ENCODE peak calls at places on chromosomes 13 and 19, in nine cellular contexts. Z is IMR-90; C is esophagus squamous epithelium; Y is neural crest cell; O is progenitor cell of endocrine pancreas; M is stimulated activated CD8-positive, alpha-beta memory T cell treated with anti-CD3 and anti-CD28 coated beads, Interleukin-15, amount 100 ng/mL, for 1 hour; P is HuH-7.5; E is AG08395; X is mammary epithelial cell. T is an unnamed sample.

GRCh38 chr13:39326471-39326870 is 276.5 kb downstream of the LHFPL6 start:
- DNase-seq in C (no peak), P (no peak), Y (no peak), O (no peak), E (no peak), Z (no peak), X (no peak), M (no peak), T (no peak)

GRCh38 chr13:109336730-109337129 is 449.7 kb downstream of the IRS2 start:
- DNase-seq in X (peak), Y (no peak), P (no peak), E (peak), C (no peak), M (no peak), O (no peak), Z (peak), T (peak)

GRCh38 chr13:33355470-33355869 is 69.9 kb upstream of the STARD13 start:
- DNase-seq in P (no peak), M (no peak), O (no peak), X (no peak), E (peak), Z (peak), Y (no peak), C (no peak), T (no peak)

GRCh38 chr19:55255618-55256423 is 3.0 kb downstream of the PPP6R1 start:
- DNase-seq in O (no peak), C (no peak), M (no peak), P (no peak), Y (no peak), Z (peak), E (no peak), X (peak), T (peak)

GRCh38 chr19:38649305-38650179 is 2.1 kb downstream of the ACTN4 start:
- DNase-seq in C (no peak), O (no peak), M (no peak), X (peak), P (peak), Y (no peak), Z (no peak), E (no peak), T (no peak)

GRCh38 chr19:17837972-17838371 is 9.8 kb downstream of the JAK3 start:
- DNase-seq in C (no peak), Z (no peak), X (no peak), Y (no peak), P (no peak), M (no peak), O (no peak), E (no peak), T (no peak)

GRCh38 chr19:17074628-17075034 is 621 bp downstream of the HAUS8 start:
- DNase-seq in X (no peak), E (peak), P (no peak), Y (no peak), M (no peak), C (no peak), Z (no peak), O (no peak), T (no peak)

GRCh38 chr13:25478186-25478585 is 106.4 kb downstream of the ATP8A2 start:
- DNase-seq in C (no peak), P (no peak), O (no peak), Z (no peak), Y (no peak), X (peak), M (no peak), E (no peak), T (peak)

GRCh38 chr19:5801796-5802616 is 2.9 kb upstream of the NRTN start:
- DNase-seq in Y (peak), P (no peak), C (no peak), Z (peak), X (no peak), O (no peak), M (no peak), E (no peak), T (no peak)

GRCh38 chr19:15300533-15301194 is 31.7 kb downstream of the BRD4 start:
- DNase-seq in M (no peak), Y (no peak), E (peak), O (no peak), C (no peak), P (no peak), Z (peak), X (no peak), T (no peak)

GRCh38 chr19:53707278-53707677 is 75.5 kb downstream of the DPRX start:
- DNase-seq in E (no peak), Z (no peak), M (no peak), P (no peak), C (no peak), O (no peak), X (no peak), Y (no peak), T (no peak)

GRCh38 chr19:49142866-49143335 is 12.3 kb downstream of the HRC start:
- DNase-seq in O (peak), P (no peak), Z (peak), E (peak), M (peak), Y (peak), X (peak), C (no peak), T (peak)

GRCh38 chr13:85408415-85408814 is 390.8 kb downstream of the SLITRK6 start:
- DNase-seq in O (no peak), M (no peak), Y (no peak), P (no peak), Z (no peak), X (no peak), E (no peak), C (no peak), T (no peak)

GRCh38 chr13:44646044-44646443 is 69.9 kb upstream of the TSC22D1 start:
- DNase-seq in X (no peak), Z (no peak), Y (no peak), E (no peak), O (no peak), C (no peak), M (no peak), P (no peak), T (no peak)

T was measured in astrocyte.